ENCODE peak calls at places on chromosomes 16 and 17, in eight cellular contexts. R, N, J, G, P, M, H and I are unnamed samples.
A peak's percentile ranks its signal among the peaks of the same experiment; 100 is the strongest.

GRCh38 chr16:11949527-11949926 is 7.7 kb upstream of the NPIPB2 start:
- DNase-seq in P (peak; percentile 5), J (peak; percentile 61), H (no peak), M (peak; percentile 24), N (peak; percentile 17), G (no peak), R (peak; percentile 64), I (no peak)

GRCh38 chr16:24609740-24610420 is 70.5 kb downstream of the RBBP6 start:
- DNase-seq in M (no peak), P (no peak), R (peak; percentile 14), J (peak; percentile 68), H (no peak), N (peak; percentile 15), G (no peak), I (peak; percentile 86)

GRCh38 chr16:23509763-23510153 is 536 bp downstream of the GGA2 start:
- DNase-seq in H (no peak), G (no peak), N (no peak), P (peak; percentile 50), J (peak; percentile 28), M (no peak), R (peak; percentile 52), I (no peak)

GRCh38 chr17:63841350-63842172 is 924 bp downstream of the SMARCD2 start:
- DNase-seq in N (peak; percentile 49), R (peak; percentile 48), M (peak; percentile 34), G (no peak), J (peak; percentile 47), P (no peak), H (peak; percentile 13), I (peak; percentile 88)

GRCh38 chr16:86481607-86482006 is 28.7 kb upstream of the FOXF1 start:
- DNase-seq in H (no peak), R (no peak), N (no peak), J (no peak), P (no peak), M (no peak), G (no peak), I (no peak)

GRCh38 chr17:56756536-56756935 is 77.2 kb downstream of the C17orf67 start:
- DNase-seq in R (peak; percentile 80), M (no peak), P (no peak), N (no peak), G (peak; percentile 73), H (no peak), J (peak; percentile 14), I (no peak)

GRCh38 chr16:67428146-67428731 is 2.7 kb upstream of the HSD11B2 start:
- DNase-seq in R (peak; percentile 81), P (peak; percentile 30), G (no peak), J (peak; percentile 59), H (peak; percentile 53), M (no peak), N (peak; percentile 69), I (peak; percentile 89)

GRCh38 chr17:81030726-81031570 is 4.0 kb upstream of the BAIAP2 start:
- DNase-seq in M (no peak), N (peak; percentile 78), P (no peak), H (no peak), G (no peak), J (no peak), R (no peak), I (no peak)

GRCh38 chr16:49763826-49764225 is 92.1 kb downstream of the ZNF423 start:
- DNase-seq in G (no peak), R (no peak), N (no peak), P (no peak), M (no peak), H (no peak), J (no peak), I (no peak)

GRCh38 chr16:57653936-57654335 is 14.2 kb upstream of the ADGRG3 start:
- DNase-seq in P (no peak), R (no peak), H (no peak), M (no peak), N (no peak), J (no peak), G (no peak), I (no peak)

GRCh38 chr17:41785876-41786226 is 660 bp downstream of the JUP start:
- DNase-seq in J (no peak), R (no peak), G (no peak), N (peak; percentile 75), M (no peak), H (no peak), P (no peak), I (no peak)

GRCh38 chr17:80835816-80836657 is 155.6 kb upstream of the CHMP6 start:
- DNase-seq in N (no peak), M (no peak), P (no peak), R (no peak), G (no peak), J (no peak), H (no peak), I (no peak)

GRCh38 chr17:58991718-58992331 is 114.9 kb downstream of the TRIM37 start:
- DNase-seq in M (no peak), H (no peak), P (no peak), G (no peak), J (peak; percentile 8), N (peak; percentile 86), R (peak; percentile 16), I (no peak)